ENCODE peak calls at places on chromosomes 16 and 17, in five cellular contexts. N, Q, Y, U and S are unnamed samples.

GRCh38 chr16:86587487-86587886 is 9.1 kb downstream of the FOXL1 start:
- DNase-seq in Y (no peak), U (no peak), N (no peak), Q (no peak), S (no peak)

GRCh38 chr17:9498490-9498889 is 77.1 kb downstream of the STX8 start:
- DNase-seq in Q (no peak), U (no peak), N (no peak), Y (no peak), S (no peak)

GRCh38 chr17:11535231-11535630 is 63.0 kb upstream of the DNAH9 start:
- DNase-seq in Q (no peak), N (no peak), U (no peak), Y (no peak), S (no peak)

GRCh38 chr17:10171057-10171456 is 27.3 kb downstream of the GAS7 start:
- DNase-seq in U (no peak), Q (peak; percentile 59), N (no peak), Y (no peak), S (no peak)

GRCh38 chr16:2779978-2780898 is 3.2 kb upstream of the ELOB start:
- DNase-seq in N (no peak), U (no peak), Q (no peak), Y (no peak), S (no peak)

GRCh38 chr16:51276335-51276734 is 125.3 kb upstream of the SALL1 start:
- DNase-seq in Q (no peak), Y (peak; percentile 58), N (no peak), U (no peak), S (no peak)

GRCh38 chr17:40345161-40346034 is 19.1 kb downstream of the GJD3 start:
- DNase-seq in Q (peak; percentile 36), Y (peak; percentile 82), U (no peak), N (no peak), S (no peak)

GRCh38 chr17:61403846-61404701 is 4.4 kb downstream of the TBX2 start:
- DNase-seq in Y (no peak), Q (no peak), U (no peak), N (no peak), S (no peak)

GRCh38 chr16:76705883-76706282 is 428.7 kb downstream of the CNTNAP4 start:
- DNase-seq in Y (peak; percentile 14), U (no peak), Q (no peak), N (no peak), S (no peak)

GRCh38 chr17:46008591-46008990 is 9.5 kb downstream of the STH start:
- DNase-seq in Q (no peak), Y (no peak), N (no peak), U (no peak), S (no peak)

GRCh38 chr17:17781591-17782424 is 55.0 kb downstream of the SREBF1 start:
- DNase-seq in U (no peak), Y (no peak), N (no peak), Q (peak; percentile 63), S (no peak)

GRCh38 chr16:68345958-68346635 is 35.3 kb downstream of the PRMT7 start:
- DNase-seq in Q (no peak), U (no peak), N (no peak), Y (no peak), S (no peak)

GRCh38 chr17:14813649-14814048 is 451.5 kb downstream of the PMP22 start:
- DNase-seq in Y (no peak), N (no peak), Q (no peak), U (no peak), S (peak; percentile 68)

GRCh38 chr17:58487589-58488427 is at the start of gene HSF5:
- DNase-seq in U (peak; percentile 55), N (no peak), Y (no peak), Q (no peak), S (no peak)

GRCh38 chr17:2177235-2177811 is 122.4 kb downstream of the HIC1 start:
- DNase-seq in Q (no peak), U (no peak), N (no peak), Y (no peak), S (no peak)

GRCh38 chr17:915416-916201 is 64.0 kb downstream of the NXN start:
- DNase-seq in Y (no peak), N (no peak), U (no peak), Q (no peak), S (no peak)

GRCh38 chr16:64900029-64900428 is 221.8 kb downstream of the CDH11 start:
- DNase-seq in U (no peak), Q (no peak), N (no peak), Y (no peak), S (no peak)

GRCh38 chr17:40243756-40244155 is 24.7 kb downstream of the WIPF2 start:
- DNase-seq in Y (no peak), Q (no peak), U (no peak), N (no peak), S (no peak)